ENCODE peak calls at places on chromosomes 2 and 18, in six cellular contexts. O, D, X, N, F and Z are unnamed samples.

GRCh38 chr2:42914314-42914713 is 121.9 kb upstream of the HAAO start:
- DNase-seq in D (no peak), F (no peak), O (no peak), X (no peak), N (no peak), Z (no peak)

GRCh38 chr18:13611058-13611615 is 115.2 kb downstream of the FAM210A start:
- DNase-seq in N (no peak), O (no peak), X (peak; percentile 64), F (peak; percentile 39), D (no peak), Z (peak; percentile 13)

GRCh38 chr2:239814917-239815637 is 210.1 kb downstream of the NDUFA10 start:
- DNase-seq in D (peak; percentile 55), O (no peak), N (no peak), F (peak; percentile 25), X (no peak), Z (no peak)

GRCh38 chr2:189570565-189570964 is 10.0 kb downstream of the SLC40A1 start:
- DNase-seq in O (no peak), F (peak; percentile 69), N (peak; percentile 25), X (peak; percentile 65), D (no peak), Z (peak; percentile 84)

GRCh38 chr2:66437055-66437454 is 2.1 kb downstream of the MEIS1 start:
- DNase-seq in O (no peak), F (peak; percentile 52), X (no peak), N (no peak), D (no peak), Z (no peak)

GRCh38 chr2:144942516-144943256 is 422.8 kb upstream of the ZEB2 start:
- DNase-seq in N (peak; percentile 44), D (peak; percentile 61), O (no peak), F (peak; percentile 62), X (peak; percentile 53), Z (peak; percentile 81)

GRCh38 chr18:76468345-76469275 is 26.4 kb downstream of the ZNF516 start:
- DNase-seq in X (no peak), F (no peak), N (no peak), D (no peak), O (no peak), Z (no peak)

GRCh38 chr2:111946294-111947114 is 48.1 kb downstream of the MERTK start:
- DNase-seq in O (no peak), F (peak; percentile 96), D (no peak), X (peak; percentile 89), N (peak; percentile 40), Z (peak; percentile 97)

GRCh38 chr2:25036221-25036559 is 5.7 kb upstream of the EFR3B start:
- DNase-seq in N (no peak), O (no peak), D (no peak), F (no peak), X (no peak), Z (no peak)

GRCh38 chr2:205180730-205181129 is 501.6 kb upstream of the NRP2 start:
- DNase-seq in D (no peak), F (no peak), O (no peak), X (no peak), N (no peak), Z (no peak)

GRCh38 chr2:202185816-202186221 is 52.6 kb downstream of the SUMO1 start:
- DNase-seq in X (peak; percentile 91), F (no peak), D (no peak), N (no peak), O (no peak), Z (peak; percentile 55)

GRCh38 chr18:23196119-23197004 is 61.1 kb downstream of the CABLES1 start:
- DNase-seq in X (no peak), D (no peak), O (no peak), F (no peak), N (no peak), Z (no peak)

GRCh38 chr2:75310915-75311314 is 111.6 kb upstream of the TACR1 start:
- DNase-seq in N (no peak), F (peak; percentile 72), D (no peak), O (no peak), X (peak; percentile 87), Z (peak; percentile 57)

GRCh38 chr2:48397846-48398245 is 132.1 kb upstream of the STON1 start:
- DNase-seq in N (no peak), D (no peak), X (no peak), O (peak; percentile 31), F (no peak), Z (no peak)

GRCh38 chr2:170576296-170576695 is 138.8 kb upstream of the SP5 start:
- DNase-seq in O (no peak), X (no peak), F (no peak), N (no peak), D (no peak), Z (no peak)

GRCh38 chr2:231355802-231356473 is 39.6 kb upstream of the B3GNT7 start:
- DNase-seq in F (no peak), X (no peak), D (peak; percentile 45), O (no peak), N (no peak), Z (no peak)

GRCh38 chr2:128449226-128450061 is 130.8 kb upstream of the HS6ST1 start:
- DNase-seq in F (no peak), D (no peak), O (no peak), X (no peak), N (no peak), Z (no peak)

GRCh38 chr2:143878131-143878530 is 641.8 kb downstream of the ZEB2 start:
- DNase-seq in N (no peak), F (no peak), X (peak; percentile 5), D (no peak), O (peak; percentile 45), Z (no peak)

GRCh38 chr2:190534310-190535118 is at the start of gene NEMP2:
- DNase-seq in N (no peak), O (no peak), D (peak; percentile 90), X (peak; percentile 79), F (peak; percentile 50), Z (peak; percentile 16)

GRCh38 chr18:12819822-12820221 is 64.2 kb downstream of the PTPN2 start:
- DNase-seq in D (no peak), N (no peak), O (no peak), X (no peak), F (no peak), Z (no peak)

GRCh38 chr18:28115149-28115550 is 61.8 kb downstream of the CDH2 start:
- DNase-seq in N (peak; percentile 66), F (peak; percentile 94), D (no peak), X (peak; percentile 99), O (no peak), Z (peak; percentile 96)

GRCh38 chr2:113686537-113686936 is 59.5 kb downstream of the RABL2A start:
- DNase-seq in X (peak; percentile 45), O (no peak), N (no peak), F (peak; percentile 23), D (no peak), Z (peak; percentile 74)

GRCh38 chr2:146940016-146940685 is 904.7 kb upstream of the ACVR2A start:
- DNase-seq in D (no peak), F (peak; percentile 76), O (no peak), N (no peak), X (peak; percentile 15), Z (no peak)

GRCh38 chr2:56077352-56077915 is 106.4 kb upstream of the CCDC85A start:
- DNase-seq in F (peak; percentile 18), O (no peak), X (peak; percentile 33), D (no peak), N (no peak), Z (peak; percentile 7)

GRCh38 chr2:30398488-30398887 is 48.6 kb upstream of the LCLAT1 start:
- DNase-seq in D (no peak), F (peak; percentile 31), O (no peak), N (no peak), X (no peak), Z (peak; percentile 55)

GRCh38 chr2:70620020-70620419 is 66.4 kb upstream of the TGFA start:
- DNase-seq in F (no peak), X (no peak), O (no peak), N (no peak), D (no peak), Z (no peak)

GRCh38 chr2:47535073-47535472 is 132.1 kb downstream of the MSH2 start:
- DNase-seq in N (no peak), F (no peak), D (no peak), O (no peak), X (no peak), Z (no peak)

GRCh38 chr2:113124984-113125855 is 2.2 kb upstream of the IL1RN start:
- DNase-seq in O (no peak), N (no peak), F (peak; percentile 29), X (peak; percentile 77), D (no peak), Z (no peak)

GRCh38 chr2:108184421-108184820 is 55.3 kb upstream of the SULT1C3 start:
- DNase-seq in O (no peak), N (no peak), D (no peak), X (peak; percentile 36), F (peak; percentile 39), Z (peak; percentile 13)

GRCh38 chr18:50128506-50129271 is 66.3 kb downstream of the MYO5B start:
- DNase-seq in N (no peak), F (no peak), D (peak; percentile 85), O (peak; percentile 78), X (no peak), Z (no peak)

GRCh38 chr2:175366814-175367213 is 185.3 kb upstream of the ATP5MC3 start:
- DNase-seq in D (no peak), F (peak; percentile 53), N (peak; percentile 9), X (peak; percentile 45), O (peak; percentile 34), Z (peak; percentile 43)

GRCh38 chr2:67242456-67242855 is 154.7 kb upstream of the ETAA1 start:
- DNase-seq in N (no peak), D (no peak), O (no peak), X (no peak), F (no peak), Z (no peak)

GRCh38 chr2:236959876-236960275 is 125.8 kb upstream of the COPS8 start:
- DNase-seq in N (no peak), D (no peak), X (no peak), O (no peak), F (no peak), Z (no peak)

GRCh38 chr2:218398437-218399390 is 954 bp upstream of the CTDSP1 start:
- DNase-seq in N (peak; percentile 65), D (peak; percentile 89), O (no peak), F (peak; percentile 48), X (peak; percentile 71), Z (peak; percentile 45)

GRCh38 chr2:152466925-152467676 is 132.1 kb downstream of the FMNL2 start:
- DNase-seq in X (peak; percentile 74), D (no peak), O (no peak), N (no peak), F (peak; percentile 81), Z (peak; percentile 45)